ENCODE peak calls at places on chromosomes 2 and 18, in nine cellular contexts. N is hepatocyte; K is RWPE1; Z is stimulated activated CD8-positive, alpha-beta memory T cell treated with anti-CD3 and anti-CD28 coated beads, Interleukin-15, amount 100 ng/mL, for 48 hours; B is naive thymus-derived CD4-positive, alpha-beta T cell; F is NCI-H2171; J is stimulated activated CD4-positive, alpha-beta T cell treated with anti-CD3 and anti-CD28 coated beads, Interleukin-15, amount 100 ng/mL, for 1 hour; C is ovary; T is H54. E is an unnamed sample.

GRCh38 chr2:162582357-162582798 is 238.4 kb downstream of the GCA start:
- DNase-seq in N (peak; percentile 62), K (no peak), Z (no peak), B (no peak), F (no peak), J (no peak), C (no peak), T (peak; percentile 7), E (no peak)

GRCh38 chr2:86491088-86491487 is 49.9 kb downstream of the KDM3A start:
- DNase-seq in N (no peak), K (no peak), Z (no peak), B (no peak), F (no peak), J (no peak), C (no peak), T (no peak), E (no peak)

GRCh38 chr18:34942975-34943374 is 98.2 kb upstream of the MAPRE2 start:
- DNase-seq in N (peak; percentile 31), K (no peak), Z (no peak), B (no peak), F (no peak), J (no peak), C (no peak), T (no peak), E (no peak)

GRCh38 chr2:121884515-121884915 is 129.1 kb downstream of the TSN start:
- DNase-seq in N (no peak), K (no peak), Z (no peak), B (no peak), F (no peak), J (no peak), C (no peak), T (no peak), E (no peak)

GRCh38 chr18:10401489-10401888 is 52.9 kb upstream of the APCDD1 start:
- DNase-seq in N (no peak), K (peak; percentile 29), Z (no peak), B (no peak), F (no peak), J (no peak), C (no peak), T (no peak), E (no peak)

GRCh38 chr18:26159353-26159752 is 25.7 kb downstream of the PSMA8 start:
- DNase-seq in N (no peak), K (peak; percentile 7), Z (no peak), B (no peak), F (no peak), J (no peak), C (no peak), T (no peak), E (no peak)

GRCh38 chr2:225400060-225400511 is 576 bp downstream of the NYAP2 start:
- DNase-seq in N (peak; percentile 76), K (peak; percentile 20), Z (no peak), B (no peak), F (peak; percentile 50), J (no peak), C (no peak), T (no peak), E (no peak)

GRCh38 chr2:164898475-164898874 is 56.9 kb downstream of the SLC38A11 start:
- DNase-seq in N (peak; percentile 62), K (no peak), Z (no peak), B (no peak), F (no peak), J (no peak), C (no peak), T (no peak), E (peak; percentile 52)

GRCh38 chr18:45291616-45292612 is 323.4 kb upstream of the SLC14A2 start:
- DNase-seq in N (peak; percentile 51), K (no peak), Z (no peak), B (no peak), F (no peak), J (no peak), C (no peak), T (no peak), E (no peak)